ENCODE peak calls at places on chromosomes 6 and 20, in eight cellular contexts. X, L, H, Z, B, J, O and G are unnamed samples.

GRCh38 chr6:158762787-158763439 is 56.3 kb downstream of the EZR start:
- DNase-seq in X (no peak), L (no peak), H (no peak), Z (no peak), B (no peak), J (no peak), O (no peak), G (no peak)

GRCh38 chr6:122461885-122462284 is 9.7 kb downstream of the SERINC1 start:
- DNase-seq in X (no peak), L (no peak), H (no peak), Z (no peak), B (no peak), J (no peak), O (no peak), G (no peak)

GRCh38 chr6:127786109-127786508 is 114.7 kb downstream of the THEMIS start:
- DNase-seq in X (peak), L (no peak), H (no peak), Z (peak), B (no peak), J (no peak), O (no peak), G (no peak)

GRCh38 chr20:31859998-31860380 is 10.3 kb downstream of the DUSP15 start:
- DNase-seq in X (no peak), L (no peak), H (no peak), Z (no peak), B (no peak), J (no peak), O (no peak), G (no peak)

GRCh38 chr6:164098857-164099534 is 684.5 kb downstream of the QKI start:
- DNase-seq in X (peak), L (no peak), H (no peak), Z (no peak), B (no peak), J (no peak), O (peak), G (no peak)

GRCh38 chr6:137602871-137603270 is 108.7 kb upstream of the OLIG3 start:
- DNase-seq in X (no peak), L (no peak), H (no peak), Z (no peak), B (no peak), J (no peak), O (no peak), G (no peak)

GRCh38 chr6:152478377-152479010 is 158.7 kb downstream of the SYNE1 start:
- DNase-seq in X (no peak), L (no peak), H (no peak), Z (no peak), B (no peak), J (no peak), O (no peak), G (no peak)

GRCh38 chr6:44475779-44476434 is 88.4 kb downstream of the CDC5L start:
- DNase-seq in X (peak), L (peak), H (peak), Z (no peak), B (peak), J (peak), O (peak), G (peak)

GRCh38 chr6:74161380-74161779 is 465.4 kb downstream of the CD109 start:
- DNase-seq in X (no peak), L (no peak), H (no peak), Z (no peak), B (no peak), J (no peak), O (no peak), G (no peak)

GRCh38 chr6:26331809-26332226 is 33.2 kb upstream of the BTN3A2 start:
- DNase-seq in X (no peak), L (no peak), H (no peak), Z (no peak), B (peak), J (no peak), O (no peak), G (peak)
- TF ChIP-seq CTCF in X (no peak), L (no peak), H (no peak), Z (no peak), B (no peak), J (no peak), O (no peak), G (no peak)

GRCh38 chr6:139124887-139125672 is 9.8 kb upstream of the HECA start:
- DNase-seq in X (peak), L (no peak), H (peak), Z (no peak), B (peak), J (peak), O (peak), G (peak)
- TF ChIP-seq CTCF in X (peak), L (peak), H (peak), Z (peak), B (peak), J (peak), O (peak), G (peak)

GRCh38 chr6:2988426-2989331 is 11.0 kb upstream of the NQO2 start:
- DNase-seq in X (peak), L (peak), H (peak), Z (peak), B (peak), J (no peak), O (peak), G (peak)

GRCh38 chr6:2988076-2988425 is 11.6 kb upstream of the NQO2 start:
- DNase-seq in X (no peak), L (no peak), H (no peak), Z (no peak), B (no peak), J (no peak), O (no peak), G (no peak)

GRCh38 chr6:2990179-2990931 is 9.3 kb upstream of the NQO2 start:
- DNase-seq in X (peak), L (no peak), H (no peak), Z (no peak), B (no peak), J (no peak), O (peak), G (peak)

GRCh38 chr6:2990932-2991506 is 8.7 kb upstream of the NQO2 start:
- DNase-seq in X (no peak), L (no peak), H (no peak), Z (no peak), B (no peak), J (no peak), O (no peak), G (no peak)

GRCh38 chr6:2989332-2990178 is 10.1 kb upstream of the NQO2 start:
- DNase-seq in X (peak), L (peak), H (peak), Z (peak), B (peak), J (no peak), O (peak), G (peak)
- TF ChIP-seq CTCF in X (no peak), L (peak), H (no peak), Z (no peak), B (no peak), J (no peak), O (no peak), G (no peak)

GRCh38 chr6:56539503-56540105 is 103.1 kb downstream of the DST start:
- DNase-seq in X (no peak), L (no peak), H (no peak), Z (no peak), B (no peak), J (no peak), O (no peak), G (no peak)

GRCh38 chr6:56541736-56542366 is 100.8 kb downstream of the DST start:
- DNase-seq in X (no peak), L (no peak), H (no peak), Z (no peak), B (no peak), J (no peak), O (no peak), G (no peak)

GRCh38 chr6:56540950-56541600 is 101.6 kb downstream of the DST start:
- DNase-seq in X (no peak), L (no peak), H (peak), Z (no peak), B (no peak), J (no peak), O (no peak), G (no peak)

GRCh38 chr6:56540232-56540631 is 102.5 kb downstream of the DST start:
- DNase-seq in X (no peak), L (no peak), H (peak), Z (no peak), B (no peak), J (no peak), O (no peak), G (no peak)

DNA sequence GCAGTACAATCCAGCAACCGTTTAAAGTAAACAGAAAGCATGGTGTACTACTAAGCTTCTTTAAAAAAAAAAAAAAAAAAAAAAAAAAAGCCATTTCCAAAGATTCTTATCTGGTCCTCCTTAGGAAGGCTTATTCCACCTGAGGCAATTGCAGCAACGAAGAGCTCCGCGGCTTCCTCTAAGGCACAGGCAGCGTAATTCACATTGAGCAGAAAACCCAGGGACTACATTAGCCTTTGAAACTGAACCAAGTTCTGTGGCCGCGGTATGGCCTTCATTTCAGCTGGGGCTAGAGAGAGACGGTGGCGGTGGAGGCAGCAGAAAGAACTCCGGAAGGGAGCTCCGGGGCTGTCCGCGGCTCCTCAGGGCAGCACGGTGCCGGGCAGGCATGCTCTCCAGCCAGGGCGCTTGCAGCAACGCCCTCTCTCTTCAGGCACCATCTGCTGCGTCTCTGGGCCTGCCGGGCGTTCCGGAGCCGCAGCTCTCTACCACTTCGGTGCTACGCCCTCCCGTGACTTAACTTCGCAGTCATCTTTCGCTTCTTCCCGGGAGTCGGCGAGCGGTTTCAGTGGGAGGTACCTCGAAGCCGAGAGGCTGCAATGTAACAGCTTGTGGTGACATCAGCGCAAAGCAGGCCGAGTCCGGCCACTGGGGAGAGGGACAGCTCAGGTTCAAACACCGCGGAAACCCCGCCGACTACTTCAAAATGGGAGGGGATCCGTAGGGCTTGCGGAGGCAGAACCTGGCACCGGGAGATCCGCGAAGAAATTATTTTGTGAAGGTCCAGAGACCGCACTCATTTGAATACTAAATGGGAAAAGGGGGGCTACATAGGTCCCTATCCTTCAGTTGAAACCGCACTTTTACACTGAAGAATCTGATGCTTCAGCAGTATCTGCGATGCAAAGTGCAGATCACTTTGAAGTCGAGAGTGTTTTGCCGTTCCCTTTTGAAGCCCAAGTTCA is 100.0 kb downstream of the DST start:
- DNase-seq in X (peak), L (peak), H (peak), Z (peak), B (peak), J (peak), O (peak), G (peak)
- TF ChIP-seq CTCF in X (peak), L (no peak), H (no peak), Z (peak), B (peak), J (peak), O (peak), G (no peak)

GRCh38 chr6:76861403-76861802 is 601.9 kb downstream of the HTR1B start:
- DNase-seq in X (peak), L (no peak), H (peak), Z (no peak), B (no peak), J (no peak), O (no peak), G (peak)
- TF ChIP-seq CTCF in X (peak), L (peak), H (no peak), Z (peak), B (peak), J (peak), O (peak), G (peak)

DNA sequence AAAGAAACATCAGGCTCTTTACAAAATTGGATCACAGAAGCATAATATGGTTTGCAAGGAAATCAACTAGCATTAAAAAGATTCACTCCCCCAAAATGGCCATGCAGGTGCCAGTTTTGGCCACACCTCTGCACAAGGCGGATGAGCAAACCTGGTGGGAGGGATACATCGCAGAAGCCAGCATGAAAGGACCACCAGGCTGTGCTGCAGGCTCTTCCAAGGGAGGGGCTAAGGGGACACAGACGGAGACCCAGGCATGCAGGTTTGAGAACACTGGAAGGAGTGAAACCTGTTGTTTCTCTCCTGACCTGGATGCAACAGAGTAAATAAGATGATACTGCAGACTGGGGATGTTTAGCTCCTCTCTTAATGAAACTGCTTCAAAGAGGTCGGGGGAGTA is 612.5 kb downstream of the PTPRT start:
- DNase-seq in X (no peak), L (no peak), H (no peak), Z (no peak), B (no peak), J (no peak), O (no peak), G (no peak)
- TF ChIP-seq CTCF in X (no peak), L (no peak), H (no peak), Z (no peak), B (no peak), J (no peak), O (no peak), G (no peak)